ENCODE peak calls at places on chromosomes 3 and 15, in six cellular contexts. W, V, D, F, R and T are unnamed samples.

GRCh38 chr3:123663977-123664376 is 79.1 kb upstream of the HACD2 start:
- DNase-seq in V (no peak), R (no peak), D (no peak), W (no peak), F (no peak), T (no peak)

GRCh38 chr3:188584958-188585689 is 431.2 kb downstream of the LPP start:
- DNase-seq in D (peak), F (no peak), V (no peak), R (no peak), W (no peak), T (no peak)

GRCh38 chr3:178703268-178703975 is 167.2 kb downstream of the KCNMB2 start:
- DNase-seq in F (peak), R (no peak), V (no peak), D (peak), W (no peak), T (no peak)

GRCh38 chr15:70492240-70493177 is 270.8 kb downstream of the UACA start:
- DNase-seq in F (peak), R (peak), V (no peak), D (peak), W (peak), T (peak)

GRCh38 chr3:143206955-143207337 is 87.4 kb downstream of the CHST2 start:
- DNase-seq in R (no peak), W (no peak), F (no peak), V (no peak), D (no peak), T (no peak)

GRCh38 chr15:97091093-97091492 is 760.6 kb downstream of the NR2F2 start:
- DNase-seq in F (no peak), R (no peak), D (no peak), V (no peak), W (no peak), T (no peak)

GRCh38 chr15:75727031-75727531 is 14.4 kb upstream of the CSPG4 start:
- DNase-seq in V (no peak), D (no peak), W (no peak), R (no peak), F (no peak), T (no peak)

GRCh38 chr3:139764936-139765335 is 87.2 kb upstream of the NMNAT3 start:
- DNase-seq in V (no peak), F (peak), W (no peak), R (no peak), D (peak), T (no peak)

GRCh38 chr15:80055933-80056332 is 3.5 kb upstream of the ZFAND6 start:
- DNase-seq in V (no peak), F (no peak), D (no peak), W (no peak), R (no peak), T (no peak)

GRCh38 chr15:69319384-69320375 is 21.0 kb downstream of the PAQR5 start:
- DNase-seq in F (no peak), V (no peak), W (no peak), R (no peak), D (no peak), T (no peak)

GRCh38 chr3:113214917-113215595 is 3.7 kb downstream of the BOC start:
- DNase-seq in D (peak), V (no peak), F (no peak), W (no peak), R (no peak), T (no peak)

GRCh38 chr15:38879909-38880471 is 315.4 kb upstream of the RASGRP1 start:
- DNase-seq in F (no peak), D (peak), W (no peak), R (no peak), V (no peak), T (no peak)

GRCh38 chr15:82540984-82541431 is 751 bp upstream of the RPS17 start:
- DNase-seq in F (peak), V (no peak), R (no peak), W (no peak), D (peak), T (no peak)

GRCh38 chr15:41557673-41558399 is 1.2 kb upstream of the TYRO3 start:
- DNase-seq in W (peak), D (peak), F (peak), V (peak), R (peak), T (peak)

GRCh38 chr3:184769771-184770170 is 42.2 kb upstream of the VPS8 start:
- DNase-seq in V (no peak), R (no peak), F (peak), W (no peak), D (no peak), T (no peak)

GRCh38 chr3:112074616-112075497 is 11.3 kb upstream of the C3orf52 start:
- DNase-seq in R (no peak), F (peak), V (peak), D (peak), W (no peak), T (no peak)

GRCh38 chr3:160931474-160931873 is 173.7 kb downstream of the B3GALNT1 start:
- DNase-seq in R (no peak), V (no peak), D (no peak), W (no peak), F (no peak), T (no peak)

GRCh38 chr3:141498592-141499223 is 11.9 kb downstream of the RASA2 start:
- DNase-seq in D (peak), F (no peak), V (no peak), R (peak), W (peak), T (peak)